ENCODE peak calls at places on chromosomes 6 and 20, in six cellular contexts. One of them, this sample, is unnamed.

GRCh38 chr20:34595377-34596184 is 37.1 kb downstream of the MAP1LC3A start:
- DNase-seq in germinal center: no peak
- DNase-seq in left ventricle myocardium superior: no peak
- DNase-seq in bronchial epithelial cell: no peak
- DNase-seq in NCI-H1436 treated with DMSO at 0.1 percent for 48 hours: no peak
- DNase-seq in hippocampal formation: no peak
- DNase-seq in this sample: no peak

GRCh38 chr6:105272783-105273182 is 93.0 kb upstream of the POPDC3 start:
- DNase-seq in bronchial epithelial cell: peak
- DNase-seq in germinal center: no peak
- DNase-seq in NCI-H1436 treated with DMSO at 0.1 percent for 48 hours: no peak
- DNase-seq in left ventricle myocardium superior: no peak
- DNase-seq in hippocampal formation: no peak
- DNase-seq in this sample: no peak

GRCh38 chr6:90226257-90226656 is 70.4 kb downstream of the BACH2 start:
- DNase-seq in hippocampal formation: no peak
- DNase-seq in left ventricle myocardium superior: no peak
- DNase-seq in bronchial epithelial cell: peak
- DNase-seq in NCI-H1436 treated with DMSO at 0.1 percent for 48 hours: no peak
- DNase-seq in germinal center: no peak
- DNase-seq in this sample: no peak

GRCh38 chr6:63672582-63673129 is 37.1 kb downstream of the PHF3 start:
- DNase-seq in NCI-H1436 treated with DMSO at 0.1 percent for 48 hours: no peak
- DNase-seq in hippocampal formation: no peak
- DNase-seq in germinal center: no peak
- DNase-seq in left ventricle myocardium superior: no peak
- DNase-seq in bronchial epithelial cell: no peak
- DNase-seq in this sample: peak

GRCh38 chr20:5612476-5613291 is 137.5 kb upstream of the SHLD1 start:
- DNase-seq in bronchial epithelial cell: peak
- DNase-seq in left ventricle myocardium superior: no peak
- DNase-seq in NCI-H1436 treated with DMSO at 0.1 percent for 48 hours: no peak
- DNase-seq in hippocampal formation: no peak
- DNase-seq in germinal center: no peak
- DNase-seq in this sample: no peak

GRCh38 chr20:62161347-62161746 is 17.8 kb downstream of the SS18L1 start:
- DNase-seq in NCI-H1436 treated with DMSO at 0.1 percent for 48 hours: no peak
- DNase-seq in hippocampal formation: no peak
- DNase-seq in bronchial epithelial cell: peak
- DNase-seq in germinal center: no peak
- DNase-seq in left ventricle myocardium superior: no peak
- DNase-seq in this sample: no peak

GRCh38 chr6:151119823-151120524 is 119.8 kb upstream of the AKAP12 start:
- DNase-seq in hippocampal formation: no peak
- DNase-seq in left ventricle myocardium superior: no peak
- DNase-seq in germinal center: no peak
- DNase-seq in NCI-H1436 treated with DMSO at 0.1 percent for 48 hours: no peak
- DNase-seq in bronchial epithelial cell: no peak
- DNase-seq in this sample: no peak

GRCh38 chr20:36202891-36203338 is 33.4 kb upstream of the AAR2 start:
- DNase-seq in bronchial epithelial cell: peak
- DNase-seq in NCI-H1436 treated with DMSO at 0.1 percent for 48 hours: no peak
- DNase-seq in hippocampal formation: peak
- DNase-seq in germinal center: peak
- DNase-seq in left ventricle myocardium superior: peak
- DNase-seq in this sample: peak

GRCh38 chr6:109024784-109025183 is 69.9 kb downstream of the SESN1 start:
- DNase-seq in NCI-H1436 treated with DMSO at 0.1 percent for 48 hours: no peak
- DNase-seq in bronchial epithelial cell: no peak
- DNase-seq in hippocampal formation: no peak
- DNase-seq in left ventricle myocardium superior: peak
- DNase-seq in germinal center: no peak
- DNase-seq in this sample: no peak

GRCh38 chr6:63352587-63353281 is 33.0 kb upstream of the LGSN start:
- DNase-seq in left ventricle myocardium superior: no peak
- DNase-seq in bronchial epithelial cell: peak
- DNase-seq in germinal center: peak
- DNase-seq in hippocampal formation: no peak
- DNase-seq in NCI-H1436 treated with DMSO at 0.1 percent for 48 hours: no peak
- DNase-seq in this sample: peak

GRCh38 chr6:141562181-141562800 is 570.4 kb upstream of the GJE1 start:
- DNase-seq in bronchial epithelial cell: no peak
- DNase-seq in germinal center: peak
- DNase-seq in left ventricle myocardium superior: peak
- DNase-seq in hippocampal formation: peak
- DNase-seq in NCI-H1436 treated with DMSO at 0.1 percent for 48 hours: no peak
- DNase-seq in this sample: no peak

GRCh38 chr20:15316556-15316955 is 979.1 kb upstream of the FLRT3 start:
- DNase-seq in left ventricle myocardium superior: no peak
- DNase-seq in NCI-H1436 treated with DMSO at 0.1 percent for 48 hours: no peak
- DNase-seq in bronchial epithelial cell: no peak
- DNase-seq in germinal center: no peak
- DNase-seq in hippocampal formation: no peak
- DNase-seq in this sample: no peak

GRCh38 chr20:44217342-44218092 is 6.9 kb upstream of the OSER1 start:
- DNase-seq in NCI-H1436 treated with DMSO at 0.1 percent for 48 hours: peak
- DNase-seq in germinal center: peak
- DNase-seq in bronchial epithelial cell: peak
- DNase-seq in hippocampal formation: peak
- DNase-seq in left ventricle myocardium superior: peak
- DNase-seq in this sample: peak

GRCh38 chr6:153170511-153170910 is 39.4 kb upstream of the RGS17 start:
- DNase-seq in left ventricle myocardium superior: no peak
- DNase-seq in hippocampal formation: no peak
- DNase-seq in germinal center: no peak
- DNase-seq in NCI-H1436 treated with DMSO at 0.1 percent for 48 hours: no peak
- DNase-seq in bronchial epithelial cell: peak
- DNase-seq in this sample: no peak

GRCh38 chr6:46368137-46368536 is 123.1 kb downstream of the RCAN2 start:
- DNase-seq in NCI-H1436 treated with DMSO at 0.1 percent for 48 hours: no peak
- DNase-seq in bronchial epithelial cell: no peak
- DNase-seq in germinal center: no peak
- DNase-seq in left ventricle myocardium superior: no peak
- DNase-seq in hippocampal formation: no peak
- DNase-seq in this sample: no peak

GRCh38 chr20:5369622-5370021 is 52.9 kb upstream of the PROKR2 start:
- DNase-seq in germinal center: no peak
- DNase-seq in bronchial epithelial cell: no peak
- DNase-seq in NCI-H1436 treated with DMSO at 0.1 percent for 48 hours: no peak
- DNase-seq in left ventricle myocardium superior: no peak
- DNase-seq in hippocampal formation: no peak
- DNase-seq in this sample: no peak

GRCh38 chr20:31707994-31708744 is 14.5 kb downstream of the BCL2L1 start:
- DNase-seq in left ventricle myocardium superior: peak
- DNase-seq in bronchial epithelial cell: no peak
- DNase-seq in hippocampal formation: no peak
- DNase-seq in NCI-H1436 treated with DMSO at 0.1 percent for 48 hours: peak
- DNase-seq in germinal center: no peak
- DNase-seq in this sample: no peak

GRCh38 chr20:3586111-3586510 is 77.1 kb downstream of the GFRA4 start:
- DNase-seq in germinal center: no peak
- DNase-seq in bronchial epithelial cell: no peak
- DNase-seq in left ventricle myocardium superior: no peak
- DNase-seq in hippocampal formation: no peak
- DNase-seq in NCI-H1436 treated with DMSO at 0.1 percent for 48 hours: no peak
- DNase-seq in this sample: no peak

GRCh38 chr20:20549699-20550098 is 162.7 kb downstream of the RALGAPA2 start:
- DNase-seq in hippocampal formation: no peak
- DNase-seq in bronchial epithelial cell: peak
- DNase-seq in germinal center: no peak
- DNase-seq in left ventricle myocardium superior: no peak
- DNase-seq in NCI-H1436 treated with DMSO at 0.1 percent for 48 hours: no peak
- DNase-seq in this sample: no peak

GRCh38 chr20:43840382-43841070 is 74.1 kb upstream of the TOX2 start:
- DNase-seq in germinal center: peak
- DNase-seq in NCI-H1436 treated with DMSO at 0.1 percent for 48 hours: no peak
- DNase-seq in left ventricle myocardium superior: no peak
- DNase-seq in bronchial epithelial cell: no peak
- DNase-seq in hippocampal formation: no peak
- DNase-seq in this sample: peak

GRCh38 chr20:11063459-11063858 is 389.7 kb upstream of the JAG1 start:
- DNase-seq in left ventricle myocardium superior: no peak
- DNase-seq in germinal center: no peak
- DNase-seq in NCI-H1436 treated with DMSO at 0.1 percent for 48 hours: no peak
- DNase-seq in hippocampal formation: no peak
- DNase-seq in bronchial epithelial cell: no peak
- DNase-seq in this sample: no peak

GRCh38 chr6:14092301-14092700 is 25.3 kb upstream of the CD83 start:
- DNase-seq in germinal center: peak
- DNase-seq in bronchial epithelial cell: no peak
- DNase-seq in hippocampal formation: no peak
- DNase-seq in left ventricle myocardium superior: no peak
- DNase-seq in NCI-H1436 treated with DMSO at 0.1 percent for 48 hours: no peak
- DNase-seq in this sample: no peak

GRCh38 chr6:31090973-31091364 is 21.4 kb downstream of the C6orf15 start:
- DNase-seq in germinal center: no peak
- DNase-seq in hippocampal formation: no peak
- DNase-seq in left ventricle myocardium superior: no peak
- DNase-seq in bronchial epithelial cell: no peak
- DNase-seq in NCI-H1436 treated with DMSO at 0.1 percent for 48 hours: no peak
- DNase-seq in this sample: no peak

GRCh38 chr6:108168980-108169800 is 3.4 kb downstream of the NR2E1 start:
- DNase-seq in NCI-H1436 treated with DMSO at 0.1 percent for 48 hours: no peak
- DNase-seq in left ventricle myocardium superior: no peak
- DNase-seq in hippocampal formation: no peak
- DNase-seq in bronchial epithelial cell: no peak
- DNase-seq in germinal center: no peak
- DNase-seq in this sample: no peak

GRCh38 chr6:100001915-100002388 is 7.9 kb upstream of the MCHR2 start:
- DNase-seq in NCI-H1436 treated with DMSO at 0.1 percent for 48 hours: peak
- DNase-seq in germinal center: peak
- DNase-seq in left ventricle myocardium superior: peak
- DNase-seq in bronchial epithelial cell: peak
- DNase-seq in hippocampal formation: no peak
- DNase-seq in this sample: peak

GRCh38 chr6:11668455-11668854 is 110.1 kb downstream of the ADTRP start:
- DNase-seq in germinal center: no peak
- DNase-seq in left ventricle myocardium superior: no peak
- DNase-seq in NCI-H1436 treated with DMSO at 0.1 percent for 48 hours: no peak
- DNase-seq in hippocampal formation: no peak
- DNase-seq in bronchial epithelial cell: no peak
- DNase-seq in this sample: no peak

GRCh38 chr6:22325481-22325880 is 28.6 kb upstream of the PRL start:
- DNase-seq in NCI-H1436 treated with DMSO at 0.1 percent for 48 hours: no peak
- DNase-seq in left ventricle myocardium superior: no peak
- DNase-seq in hippocampal formation: no peak
- DNase-seq in germinal center: no peak
- DNase-seq in bronchial epithelial cell: no peak
- DNase-seq in this sample: no peak

GRCh38 chr6:46850781-46851180 is 57.6 kb downstream of the MEP1A start:
- DNase-seq in bronchial epithelial cell: no peak
- DNase-seq in hippocampal formation: no peak
- DNase-seq in NCI-H1436 treated with DMSO at 0.1 percent for 48 hours: no peak
- DNase-seq in germinal center: no peak
- DNase-seq in left ventricle myocardium superior: no peak
- DNase-seq in this sample: no peak

GRCh38 chr6:159110013-159110412 is 59.2 kb upstream of the FNDC1 start:
- DNase-seq in bronchial epithelial cell: peak
- DNase-seq in hippocampal formation: no peak
- DNase-seq in left ventricle myocardium superior: no peak
- DNase-seq in germinal center: no peak
- DNase-seq in NCI-H1436 treated with DMSO at 0.1 percent for 48 hours: no peak
- DNase-seq in this sample: peak

GRCh38 chr20:64261138-64261537 is 5.6 kb downstream of the PCMTD2 start:
- DNase-seq in bronchial epithelial cell: no peak
- DNase-seq in hippocampal formation: no peak
- DNase-seq in germinal center: no peak
- DNase-seq in NCI-H1436 treated with DMSO at 0.1 percent for 48 hours: no peak
- DNase-seq in left ventricle myocardium superior: no peak
- DNase-seq in this sample: no peak

GRCh38 chr6:42791706-42792320 is 10.0 kb downstream of the BICRAL start:
- DNase-seq in bronchial epithelial cell: peak
- DNase-seq in NCI-H1436 treated with DMSO at 0.1 percent for 48 hours: no peak
- DNase-seq in hippocampal formation: no peak
- DNase-seq in left ventricle myocardium superior: no peak
- DNase-seq in germinal center: no peak
- DNase-seq in this sample: no peak

GRCh38 chr6:98937351-98937750 is 10.4 kb downstream of the FBXL4 start:
- DNase-seq in NCI-H1436 treated with DMSO at 0.1 percent for 48 hours: no peak
- DNase-seq in bronchial epithelial cell: no peak
- DNase-seq in hippocampal formation: no peak
- DNase-seq in germinal center: no peak
- DNase-seq in left ventricle myocardium superior: no peak
- DNase-seq in this sample: no peak

GRCh38 chr6:152135755-152136448 is 328.4 kb downstream of the ESR1 start:
- DNase-seq in germinal center: no peak
- DNase-seq in left ventricle myocardium superior: no peak
- DNase-seq in hippocampal formation: no peak
- DNase-seq in NCI-H1436 treated with DMSO at 0.1 percent for 48 hours: no peak
- DNase-seq in bronchial epithelial cell: no peak
- DNase-seq in this sample: no peak